ENCODE peak calls at places on chromosomes 16 and 17, in five cellular contexts. G, B, Y, X and Z are unnamed samples.

GRCh38 chr17:54117452-54117851 is 294.7 kb downstream of the KIF2B start:
- DNase-seq in G (no peak), B (no peak), Y (no peak), X (no peak), Z (no peak)

GRCh38 chr16:49526966-49527365 is 153.4 kb downstream of the C16orf78 start:
- DNase-seq in G (no peak), B (no peak), Y (no peak), X (no peak), Z (no peak)

GRCh38 chr16:50497592-50497991 is 50.6 kb upstream of the NKD1 start:
- DNase-seq in G (no peak), B (peak; percentile 48), Y (no peak), X (no peak), Z (no peak)

GRCh38 chr17:47423406-47424295 is 99.9 kb downstream of the EFCAB13 start:
- DNase-seq in G (no peak), B (no peak), Y (no peak), X (no peak), Z (peak; percentile 63)

GRCh38 chr16:62585041-62585545 is 548.9 kb upstream of the CDH8 start:
- DNase-seq in G (no peak), B (no peak), Y (no peak), X (no peak), Z (no peak)

GRCh38 chr16:86575754-86576557 is 2.4 kb upstream of the FOXL1 start:
- DNase-seq in G (no peak), B (peak; percentile 85), Y (no peak), X (peak; percentile 34), Z (peak; percentile 77)

GRCh38 chr17:68424861-68425260 is 32.4 kb downstream of the WIPI1 start:
- DNase-seq in G (no peak), B (no peak), Y (no peak), X (no peak), Z (peak; percentile 45)

GRCh38 chr16:19831678-19832077 is 53.0 kb downstream of the GPRC5B start:
- DNase-seq in G (no peak), B (no peak), Y (peak; percentile 61), X (no peak), Z (no peak)

GRCh38 chr16:6827272-6827671 is 505.4 kb upstream of the RBFOX1 start:
- DNase-seq in G (no peak), B (no peak), Y (no peak), X (no peak), Z (peak; percentile 3)

GRCh38 chr17:6259899-6260298 is 175.0 kb downstream of the AIPL1 start:
- DNase-seq in G (no peak), B (no peak), Y (no peak), X (no peak), Z (no peak)

GRCh38 chr16:58853830-58854229 is 119.7 kb upstream of the GOT2 start:
- DNase-seq in G (no peak), B (no peak), Y (peak; percentile 33), X (no peak), Z (no peak)

GRCh38 chr16:64627781-64628180 is 494.1 kb downstream of the CDH11 start:
- DNase-seq in G (no peak), B (no peak), Y (no peak), X (no peak), Z (no peak)

GRCh38 chr16:10181196-10182162 is 749 bp downstream of the GRIN2A start:
- DNase-seq in G (no peak), B (peak; percentile 88), Y (no peak), X (no peak), Z (peak; percentile 60)

GRCh38 chr16:30335598-30336474 is 19.3 kb downstream of the CD2BP2 start:
- DNase-seq in G (no peak), B (no peak), Y (peak; percentile 51), X (no peak), Z (peak; percentile 53)

GRCh38 chr17:78040561-78041400 is 82.3 kb downstream of the TNRC6C start:
- DNase-seq in G (peak; percentile 63), B (no peak), Y (peak; percentile 28), X (peak; percentile 18), Z (peak; percentile 57)

GRCh38 chr16:52613508-52613907 is 66.6 kb upstream of the TOX3 start:
- DNase-seq in G (no peak), B (no peak), Y (no peak), X (no peak), Z (no peak)

GRCh38 chr17:72305964-72306551 is 185.2 kb downstream of the SOX9 start:
- DNase-seq in G (no peak), B (no peak), Y (no peak), X (no peak), Z (no peak)

GRCh38 chr16:4344659-4345438 is 6.3 kb downstream of the PAM16 start:
- DNase-seq in G (peak; percentile 66), B (no peak), Y (peak; percentile 67), X (no peak), Z (no peak)

GRCh38 chr17:40106760-40107265 is 6.4 kb upstream of the NR1D1 start:
- DNase-seq in G (no peak), B (no peak), Y (no peak), X (no peak), Z (no peak)

GRCh38 chr17:78580277-78580804 is 3.1 kb upstream of the DNAH17 start:
- DNase-seq in G (no peak), B (no peak), Y (no peak), X (no peak), Z (peak; percentile 18)

GRCh38 chr17:82752371-82753200 is 721 bp downstream of the TBCD start:
- DNase-seq in G (no peak), B (no peak), Y (no peak), X (no peak), Z (peak; percentile 65)

GRCh38 chr16:49620158-49620867 is 235.6 kb downstream of the ZNF423 start:
- DNase-seq in G (no peak), B (peak; percentile 67), Y (no peak), X (no peak), Z (peak; percentile 67)

GRCh38 chr16:83433201-83433600 is 374.6 kb upstream of the HSBP1 start:
- DNase-seq in G (no peak), B (no peak), Y (no peak), X (no peak), Z (no peak)

GRCh38 chr16:31472559-31473203 is 729 bp downstream of the TGFB1I1 start:
- DNase-seq in G (peak; percentile 85), B (no peak), Y (no peak), X (no peak), Z (peak; percentile 92)

GRCh38 chr17:81190591-81190990 is 24.6 kb upstream of the AATK start:
- DNase-seq in G (no peak), B (no peak), Y (no peak), X (no peak), Z (no peak)

GRCh38 chr16:17372383-17372782 is 98.4 kb downstream of the XYLT1 start:
- DNase-seq in G (no peak), B (no peak), Y (no peak), X (no peak), Z (no peak)

GRCh38 chr16:76654421-76654820 is 377.2 kb downstream of the CNTNAP4 start:
- DNase-seq in G (no peak), B (no peak), Y (no peak), X (no peak), Z (no peak)

GRCh38 chr16:87297918-87298631 is 19.1 kb downstream of the C16orf95 start:
- DNase-seq in G (peak; percentile 20), B (no peak), Y (no peak), X (peak; percentile 23), Z (peak; percentile 47)